ENCODE peak calls at places on chromosomes 2 and 18, in four cellular contexts. One of them, this sample, is unnamed.

GRCh38 chr2:183037281-183037659 is 987 bp downstream of the NCKAP1 start:
- DNase-seq in activated naive CD8-positive, alpha-beta T cell treated with anti-CD3 and anti-CD28 coated beads, Interleukin-2, amount 50 U/mL, for 16 hours: no peak
- DNase-seq in C1 segment of cervical spinal cord: no peak
- DNase-seq in adrenal gland: no peak
- DNase-seq in this sample: no peak

GRCh38 chr2:71930073-71930681 is 217.5 kb downstream of the CYP26B1 start:
- DNase-seq in activated naive CD8-positive, alpha-beta T cell treated with anti-CD3 and anti-CD28 coated beads, Interleukin-2, amount 50 U/mL, for 16 hours: no peak
- DNase-seq in C1 segment of cervical spinal cord: no peak
- DNase-seq in adrenal gland: no peak
- DNase-seq in this sample: no peak

GRCh38 chr2:230130668-230131364 is 62.1 kb upstream of the SLC16A14 start:
- DNase-seq in activated naive CD8-positive, alpha-beta T cell treated with anti-CD3 and anti-CD28 coated beads, Interleukin-2, amount 50 U/mL, for 16 hours: no peak
- DNase-seq in C1 segment of cervical spinal cord: no peak
- DNase-seq in adrenal gland: peak; percentile 97
- DNase-seq in this sample: no peak

GRCh38 chr2:107324166-107324565 is 438.2 kb upstream of the ST6GAL2 start:
- DNase-seq in activated naive CD8-positive, alpha-beta T cell treated with anti-CD3 and anti-CD28 coated beads, Interleukin-2, amount 50 U/mL, for 16 hours: no peak
- DNase-seq in C1 segment of cervical spinal cord: no peak
- DNase-seq in adrenal gland: no peak
- DNase-seq in this sample: no peak

GRCh38 chr2:175002547-175003274 is 2.5 kb downstream of the CHN1 start:
- DNase-seq in activated naive CD8-positive, alpha-beta T cell treated with anti-CD3 and anti-CD28 coated beads, Interleukin-2, amount 50 U/mL, for 16 hours: no peak
- DNase-seq in C1 segment of cervical spinal cord: no peak
- DNase-seq in adrenal gland: no peak
- DNase-seq in this sample: no peak

GRCh38 chr2:204072443-204073324 is 136.1 kb downstream of the ICOS start:
- DNase-seq in activated naive CD8-positive, alpha-beta T cell treated with anti-CD3 and anti-CD28 coated beads, Interleukin-2, amount 50 U/mL, for 16 hours: peak; percentile 33
- DNase-seq in C1 segment of cervical spinal cord: peak; percentile 2
- DNase-seq in adrenal gland: peak; percentile 23
- DNase-seq in this sample: no peak

GRCh38 chr18:33424266-33424946 is 16.1 kb downstream of the CCDC178 start:
- DNase-seq in activated naive CD8-positive, alpha-beta T cell treated with anti-CD3 and anti-CD28 coated beads, Interleukin-2, amount 50 U/mL, for 16 hours: no peak
- DNase-seq in C1 segment of cervical spinal cord: no peak
- DNase-seq in adrenal gland: no peak
- DNase-seq in this sample: no peak

GRCh38 chr2:219765236-219765635 is 137.8 kb downstream of the SLC4A3 start:
- DNase-seq in activated naive CD8-positive, alpha-beta T cell treated with anti-CD3 and anti-CD28 coated beads, Interleukin-2, amount 50 U/mL, for 16 hours: no peak
- DNase-seq in C1 segment of cervical spinal cord: no peak
- DNase-seq in adrenal gland: no peak
- DNase-seq in this sample: no peak

GRCh38 chr2:236607471-236608307 is 38.1 kb downstream of the ACKR3 start:
- DNase-seq in activated naive CD8-positive, alpha-beta T cell treated with anti-CD3 and anti-CD28 coated beads, Interleukin-2, amount 50 U/mL, for 16 hours: no peak
- DNase-seq in C1 segment of cervical spinal cord: no peak
- DNase-seq in adrenal gland: no peak
- DNase-seq in this sample: no peak

GRCh38 chr2:158746488-158746887 is 48.6 kb upstream of the DAPL1 start:
- DNase-seq in activated naive CD8-positive, alpha-beta T cell treated with anti-CD3 and anti-CD28 coated beads, Interleukin-2, amount 50 U/mL, for 16 hours: no peak
- DNase-seq in C1 segment of cervical spinal cord: no peak
- DNase-seq in adrenal gland: no peak
- DNase-seq in this sample: no peak

GRCh38 chr2:144703852-144704324 is 184.0 kb upstream of the ZEB2 start:
- DNase-seq in activated naive CD8-positive, alpha-beta T cell treated with anti-CD3 and anti-CD28 coated beads, Interleukin-2, amount 50 U/mL, for 16 hours: no peak
- DNase-seq in C1 segment of cervical spinal cord: no peak
- DNase-seq in adrenal gland: peak; percentile 74
- DNase-seq in this sample: no peak

GRCh38 chr2:100752628-100753333 is 67.2 kb upstream of the NPAS2 start:
- DNase-seq in activated naive CD8-positive, alpha-beta T cell treated with anti-CD3 and anti-CD28 coated beads, Interleukin-2, amount 50 U/mL, for 16 hours: no peak
- DNase-seq in C1 segment of cervical spinal cord: no peak
- DNase-seq in adrenal gland: no peak
- DNase-seq in this sample: no peak

GRCh38 chr2:46325178-46325928 is 28.1 kb downstream of the EPAS1 start:
- DNase-seq in activated naive CD8-positive, alpha-beta T cell treated with anti-CD3 and anti-CD28 coated beads, Interleukin-2, amount 50 U/mL, for 16 hours: no peak
- DNase-seq in C1 segment of cervical spinal cord: no peak
- DNase-seq in adrenal gland: no peak
- DNase-seq in this sample: no peak

GRCh38 chr18:31274915-31275314 is 43.0 kb upstream of the DSG1 start:
- DNase-seq in activated naive CD8-positive, alpha-beta T cell treated with anti-CD3 and anti-CD28 coated beads, Interleukin-2, amount 50 U/mL, for 16 hours: no peak
- DNase-seq in C1 segment of cervical spinal cord: no peak
- DNase-seq in adrenal gland: peak; percentile 16
- DNase-seq in this sample: no peak

GRCh38 chr2:227474406-227474805 is 2.5 kb downstream of the AGFG1 start:
- DNase-seq in activated naive CD8-positive, alpha-beta T cell treated with anti-CD3 and anti-CD28 coated beads, Interleukin-2, amount 50 U/mL, for 16 hours: no peak
- DNase-seq in C1 segment of cervical spinal cord: no peak
- DNase-seq in adrenal gland: no peak
- DNase-seq in this sample: no peak

GRCh38 chr18:32801236-32801635 is 28.4 kb upstream of the KLHL14 start:
- DNase-seq in activated naive CD8-positive, alpha-beta T cell treated with anti-CD3 and anti-CD28 coated beads, Interleukin-2, amount 50 U/mL, for 16 hours: no peak
- DNase-seq in C1 segment of cervical spinal cord: no peak
- DNase-seq in adrenal gland: no peak
- DNase-seq in this sample: no peak

GRCh38 chr2:30981519-30981918 is 156.7 kb downstream of the GALNT14 start:
- DNase-seq in activated naive CD8-positive, alpha-beta T cell treated with anti-CD3 and anti-CD28 coated beads, Interleukin-2, amount 50 U/mL, for 16 hours: no peak
- DNase-seq in C1 segment of cervical spinal cord: no peak
- DNase-seq in adrenal gland: no peak
- DNase-seq in this sample: no peak

GRCh38 chr2:50895058-50895457 is 136.9 kb downstream of the NRXN1 start:
- DNase-seq in activated naive CD8-positive, alpha-beta T cell treated with anti-CD3 and anti-CD28 coated beads, Interleukin-2, amount 50 U/mL, for 16 hours: no peak
- DNase-seq in C1 segment of cervical spinal cord: no peak
- DNase-seq in adrenal gland: no peak
- DNase-seq in this sample: no peak

GRCh38 chr2:162086904-162087303 is 12.9 kb upstream of the DPP4 start:
- DNase-seq in activated naive CD8-positive, alpha-beta T cell treated with anti-CD3 and anti-CD28 coated beads, Interleukin-2, amount 50 U/mL, for 16 hours: no peak
- DNase-seq in C1 segment of cervical spinal cord: no peak
- DNase-seq in adrenal gland: no peak
- DNase-seq in this sample: no peak

GRCh38 chr2:12035029-12035720 is 288.7 kb downstream of the LPIN1 start:
- DNase-seq in activated naive CD8-positive, alpha-beta T cell treated with anti-CD3 and anti-CD28 coated beads, Interleukin-2, amount 50 U/mL, for 16 hours: no peak
- DNase-seq in C1 segment of cervical spinal cord: no peak
- DNase-seq in adrenal gland: no peak
- DNase-seq in this sample: no peak

GRCh38 chr2:157628282-157628531 is 457 bp downstream of the ACVR1C start:
- DNase-seq in activated naive CD8-positive, alpha-beta T cell treated with anti-CD3 and anti-CD28 coated beads, Interleukin-2, amount 50 U/mL, for 16 hours: no peak
- DNase-seq in C1 segment of cervical spinal cord: peak; percentile 68
- DNase-seq in adrenal gland: no peak
- DNase-seq in this sample: no peak

GRCh38 chr2:28356095-28356911 is 36.4 kb upstream of the FOSL2 start:
- DNase-seq in activated naive CD8-positive, alpha-beta T cell treated with anti-CD3 and anti-CD28 coated beads, Interleukin-2, amount 50 U/mL, for 16 hours: no peak
- DNase-seq in C1 segment of cervical spinal cord: peak; percentile 26
- DNase-seq in adrenal gland: peak; percentile 96
- DNase-seq in this sample: no peak

GRCh38 chr18:63619661-63620060 is 24.4 kb downstream of the SERPINB4 start:
- DNase-seq in activated naive CD8-positive, alpha-beta T cell treated with anti-CD3 and anti-CD28 coated beads, Interleukin-2, amount 50 U/mL, for 16 hours: no peak
- DNase-seq in C1 segment of cervical spinal cord: no peak
- DNase-seq in adrenal gland: no peak
- DNase-seq in this sample: no peak

GRCh38 chr2:226677080-226677479 is 122.5 kb downstream of the IRS1 start:
- DNase-seq in activated naive CD8-positive, alpha-beta T cell treated with anti-CD3 and anti-CD28 coated beads, Interleukin-2, amount 50 U/mL, for 16 hours: no peak
- DNase-seq in C1 segment of cervical spinal cord: no peak
- DNase-seq in adrenal gland: no peak
- DNase-seq in this sample: no peak

GRCh38 chr2:19078709-19079108 is 279.7 kb downstream of the OSR1 start:
- DNase-seq in activated naive CD8-positive, alpha-beta T cell treated with anti-CD3 and anti-CD28 coated beads, Interleukin-2, amount 50 U/mL, for 16 hours: no peak
- DNase-seq in C1 segment of cervical spinal cord: no peak
- DNase-seq in adrenal gland: no peak
- DNase-seq in this sample: no peak

GRCh38 chr2:204982303-204982702 is 437.0 kb downstream of the PARD3B start:
- DNase-seq in activated naive CD8-positive, alpha-beta T cell treated with anti-CD3 and anti-CD28 coated beads, Interleukin-2, amount 50 U/mL, for 16 hours: no peak
- DNase-seq in C1 segment of cervical spinal cord: no peak
- DNase-seq in adrenal gland: no peak
- DNase-seq in this sample: no peak

GRCh38 chr2:112001136-112001764 is 53.8 kb upstream of the TMEM87B start:
- DNase-seq in activated naive CD8-positive, alpha-beta T cell treated with anti-CD3 and anti-CD28 coated beads, Interleukin-2, amount 50 U/mL, for 16 hours: no peak
- DNase-seq in C1 segment of cervical spinal cord: no peak
- DNase-seq in adrenal gland: no peak
- DNase-seq in this sample: no peak

GRCh38 chr2:191486584-191487320 is 191.2 kb upstream of the NABP1 start:
- DNase-seq in activated naive CD8-positive, alpha-beta T cell treated with anti-CD3 and anti-CD28 coated beads, Interleukin-2, amount 50 U/mL, for 16 hours: no peak
- DNase-seq in C1 segment of cervical spinal cord: no peak
- DNase-seq in adrenal gland: no peak
- DNase-seq in this sample: peak; percentile 80

GRCh38 chr2:134711622-134712125 is 7.1 kb downstream of the TMEM163 start:
- DNase-seq in activated naive CD8-positive, alpha-beta T cell treated with anti-CD3 and anti-CD28 coated beads, Interleukin-2, amount 50 U/mL, for 16 hours: no peak
- DNase-seq in C1 segment of cervical spinal cord: no peak
- DNase-seq in adrenal gland: no peak
- DNase-seq in this sample: no peak

GRCh38 chr2:62340981-62341624 is 145.2 kb downstream of the B3GNT2 start:
- DNase-seq in activated naive CD8-positive, alpha-beta T cell treated with anti-CD3 and anti-CD28 coated beads, Interleukin-2, amount 50 U/mL, for 16 hours: no peak
- DNase-seq in C1 segment of cervical spinal cord: no peak
- DNase-seq in adrenal gland: peak; percentile 91
- DNase-seq in this sample: no peak

GRCh38 chr2:47016172-47016913 is 100.7 kb upstream of the MCFD2 start:
- DNase-seq in activated naive CD8-positive, alpha-beta T cell treated with anti-CD3 and anti-CD28 coated beads, Interleukin-2, amount 50 U/mL, for 16 hours: no peak
- DNase-seq in C1 segment of cervical spinal cord: peak; percentile 34
- DNase-seq in adrenal gland: peak; percentile 75
- DNase-seq in this sample: no peak

GRCh38 chr2:206361407-206362045 is 81.8 kb upstream of the ADAM23 start:
- DNase-seq in activated naive CD8-positive, alpha-beta T cell treated with anti-CD3 and anti-CD28 coated beads, Interleukin-2, amount 50 U/mL, for 16 hours: no peak
- DNase-seq in C1 segment of cervical spinal cord: no peak
- DNase-seq in adrenal gland: no peak
- DNase-seq in this sample: no peak

GRCh38 chr18:36196239-36196995 is 9.1 kb downstream of the MOCOS start:
- DNase-seq in activated naive CD8-positive, alpha-beta T cell treated with anti-CD3 and anti-CD28 coated beads, Interleukin-2, amount 50 U/mL, for 16 hours: no peak
- DNase-seq in C1 segment of cervical spinal cord: no peak
- DNase-seq in adrenal gland: no peak
- DNase-seq in this sample: no peak

GRCh38 chr2:86468162-86469033 is 27.2 kb downstream of the KDM3A start:
- DNase-seq in activated naive CD8-positive, alpha-beta T cell treated with anti-CD3 and anti-CD28 coated beads, Interleukin-2, amount 50 U/mL, for 16 hours: no peak
- DNase-seq in C1 segment of cervical spinal cord: no peak
- DNase-seq in adrenal gland: no peak
- DNase-seq in this sample: no peak

GRCh38 chr18:38539871-38540270 is 974.3 kb upstream of the CELF4 start:
- DNase-seq in activated naive CD8-positive, alpha-beta T cell treated with anti-CD3 and anti-CD28 coated beads, Interleukin-2, amount 50 U/mL, for 16 hours: no peak
- DNase-seq in C1 segment of cervical spinal cord: no peak
- DNase-seq in adrenal gland: no peak
- DNase-seq in this sample: no peak

GRCh38 chr2:108583903-108584520 is 49.7 kb downstream of the LIMS1 start:
- DNase-seq in activated naive CD8-positive, alpha-beta T cell treated with anti-CD3 and anti-CD28 coated beads, Interleukin-2, amount 50 U/mL, for 16 hours: peak; percentile 6
- DNase-seq in C1 segment of cervical spinal cord: peak; percentile 49
- DNase-seq in adrenal gland: peak; percentile 74
- DNase-seq in this sample: no peak

GRCh38 chr2:136235451-136236418 is 117.8 kb upstream of the CXCR4 start:
- DNase-seq in activated naive CD8-positive, alpha-beta T cell treated with anti-CD3 and anti-CD28 coated beads, Interleukin-2, amount 50 U/mL, for 16 hours: no peak
- DNase-seq in C1 segment of cervical spinal cord: no peak
- DNase-seq in adrenal gland: peak; percentile 77
- DNase-seq in this sample: no peak

GRCh38 chr18:45722899-45723298 is 1.1 kb upstream of the SLC14A1 start:
- DNase-seq in activated naive CD8-positive, alpha-beta T cell treated with anti-CD3 and anti-CD28 coated beads, Interleukin-2, amount 50 U/mL, for 16 hours: peak; percentile 17
- DNase-seq in C1 segment of cervical spinal cord: no peak
- DNase-seq in adrenal gland: peak; percentile 84
- DNase-seq in this sample: no peak

GRCh38 chr18:39870586-39870985 is 2084.4 kb upstream of the PIK3C3 start:
- DNase-seq in activated naive CD8-positive, alpha-beta T cell treated with anti-CD3 and anti-CD28 coated beads, Interleukin-2, amount 50 U/mL, for 16 hours: no peak
- DNase-seq in C1 segment of cervical spinal cord: no peak
- DNase-seq in adrenal gland: no peak
- DNase-seq in this sample: no peak

GRCh38 chr18:3960142-3960541 is 495.0 kb downstream of the DLGAP1 start:
- DNase-seq in activated naive CD8-positive, alpha-beta T cell treated with anti-CD3 and anti-CD28 coated beads, Interleukin-2, amount 50 U/mL, for 16 hours: no peak
- DNase-seq in C1 segment of cervical spinal cord: no peak
- DNase-seq in adrenal gland: no peak
- DNase-seq in this sample: no peak